ENCODE peak calls at places on chromosomes 3 and 15, in ten cellular contexts. One of them, this sample, is unnamed.

GRCh38 chr3:120908803-120909601 is 997 bp downstream of the STXBP5L start:
- DNase-seq in right atrium auricular region: no peak
- DNase-seq in stomach: no peak
- DNase-seq in astrocyte: no peak
- DNase-seq in AG04450: no peak
- DNase-seq in brain microvascular endothelial cell: no peak
- DNase-seq in GM23338: no peak
- DNase-seq in psoas muscle: peak
- DNase-seq in uterus: peak
- DNase-seq in RWPE2: no peak
- DNase-seq in this sample: no peak

GRCh38 chr15:31215490-31216209 is 111.0 kb upstream of the KLF13 start:
- DNase-seq in uterus: peak
- DNase-seq in astrocyte: peak
- DNase-seq in RWPE2: peak
- DNase-seq in AG04450: no peak
- DNase-seq in brain microvascular endothelial cell: peak
- DNase-seq in stomach: peak
- DNase-seq in psoas muscle: peak
- DNase-seq in GM23338: peak
- DNase-seq in right atrium auricular region: peak
- DNase-seq in this sample: peak

GRCh38 chr15:68567345-68567744 is 11.4 kb upstream of the CORO2B start:
- DNase-seq in psoas muscle: no peak
- DNase-seq in right atrium auricular region: no peak
- DNase-seq in GM23338: no peak
- DNase-seq in uterus: peak
- DNase-seq in brain microvascular endothelial cell: no peak
- DNase-seq in stomach: no peak
- DNase-seq in astrocyte: no peak
- DNase-seq in RWPE2: no peak
- DNase-seq in AG04450: no peak
- DNase-seq in this sample: no peak

GRCh38 chr15:84903751-84904150 is 19.3 kb downstream of the SLC28A1 start:
- DNase-seq in RWPE2: no peak
- DNase-seq in right atrium auricular region: no peak
- DNase-seq in GM23338: no peak
- DNase-seq in uterus: no peak
- DNase-seq in psoas muscle: no peak
- DNase-seq in astrocyte: no peak
- DNase-seq in AG04450: no peak
- DNase-seq in stomach: no peak
- DNase-seq in brain microvascular endothelial cell: no peak
- DNase-seq in this sample: no peak

GRCh38 chr3:48451270-48451669 is 4.7 kb downstream of the ATRIP start:
- DNase-seq in brain microvascular endothelial cell: no peak
- DNase-seq in AG04450: no peak
- DNase-seq in stomach: no peak
- DNase-seq in astrocyte: no peak
- DNase-seq in uterus: no peak
- DNase-seq in right atrium auricular region: no peak
- DNase-seq in psoas muscle: no peak
- DNase-seq in GM23338: no peak
- DNase-seq in RWPE2: no peak
- DNase-seq in this sample: no peak

GRCh38 chr3:123080864-123081562 is 14.2 kb downstream of the PDIA5 start:
- DNase-seq in brain microvascular endothelial cell: no peak
- DNase-seq in right atrium auricular region: no peak
- DNase-seq in psoas muscle: no peak
- DNase-seq in GM23338: no peak
- DNase-seq in RWPE2: no peak
- DNase-seq in astrocyte: no peak
- DNase-seq in AG04450: no peak
- DNase-seq in stomach: no peak
- DNase-seq in uterus: no peak
- DNase-seq in this sample: no peak

GRCh38 chr3:52857870-52858269 is 23.1 kb upstream of the MUSTN1 start:
- DNase-seq in stomach: no peak
- DNase-seq in AG04450: no peak
- DNase-seq in brain microvascular endothelial cell: no peak
- DNase-seq in right atrium auricular region: no peak
- DNase-seq in uterus: no peak
- DNase-seq in RWPE2: no peak
- DNase-seq in psoas muscle: no peak
- DNase-seq in astrocyte: no peak
- DNase-seq in GM23338: no peak
- DNase-seq in this sample: no peak

GRCh38 chr3:27141668-27142067 is 227.5 kb downstream of the NEK10 start:
- DNase-seq in stomach: no peak
- DNase-seq in AG04450: no peak
- DNase-seq in uterus: no peak
- DNase-seq in right atrium auricular region: no peak
- DNase-seq in psoas muscle: no peak
- DNase-seq in brain microvascular endothelial cell: no peak
- DNase-seq in GM23338: peak
- DNase-seq in astrocyte: no peak
- DNase-seq in RWPE2: no peak
- DNase-seq in this sample: no peak

GRCh38 chr15:77064539-77065308 is 6.2 kb downstream of the TSPAN3 start:
- DNase-seq in uterus: no peak
- DNase-seq in AG04450: no peak
- DNase-seq in brain microvascular endothelial cell: peak
- DNase-seq in GM23338: no peak
- DNase-seq in psoas muscle: no peak
- DNase-seq in RWPE2: no peak
- DNase-seq in astrocyte: peak
- DNase-seq in stomach: no peak
- DNase-seq in right atrium auricular region: no peak
- DNase-seq in this sample: peak

GRCh38 chr3:177465243-177465642 is 268.0 kb upstream of the TBL1XR1 start:
- DNase-seq in right atrium auricular region: peak
- DNase-seq in GM23338: no peak
- DNase-seq in astrocyte: no peak
- DNase-seq in AG04450: no peak
- DNase-seq in brain microvascular endothelial cell: no peak
- DNase-seq in RWPE2: no peak
- DNase-seq in uterus: peak
- DNase-seq in stomach: peak
- DNase-seq in psoas muscle: peak
- DNase-seq in this sample: no peak

GRCh38 chr3:177459397-177459796 is 262.1 kb upstream of the TBL1XR1 start:
- DNase-seq in stomach: no peak
- DNase-seq in brain microvascular endothelial cell: peak
- DNase-seq in RWPE2: no peak
- DNase-seq in right atrium auricular region: no peak
- DNase-seq in GM23338: no peak
- DNase-seq in AG04450: no peak
- DNase-seq in uterus: peak
- DNase-seq in psoas muscle: no peak
- DNase-seq in astrocyte: peak
- DNase-seq in this sample: peak

GRCh38 chr3:177464392-177465225 is 267.3 kb upstream of the TBL1XR1 start:
- DNase-seq in stomach: no peak
- DNase-seq in astrocyte: no peak
- DNase-seq in right atrium auricular region: no peak
- DNase-seq in GM23338: no peak
- DNase-seq in uterus: no peak
- DNase-seq in RWPE2: no peak
- DNase-seq in AG04450: no peak
- DNase-seq in brain microvascular endothelial cell: no peak
- DNase-seq in psoas muscle: no peak
- DNase-seq in this sample: no peak

GRCh38 chr3:177463863-177464262 is 266.6 kb upstream of the TBL1XR1 start:
- DNase-seq in RWPE2: no peak
- DNase-seq in stomach: no peak
- DNase-seq in uterus: no peak
- DNase-seq in brain microvascular endothelial cell: peak
- DNase-seq in astrocyte: peak
- DNase-seq in right atrium auricular region: no peak
- DNase-seq in GM23338: peak
- DNase-seq in psoas muscle: no peak
- DNase-seq in AG04450: no peak
- DNase-seq in this sample: peak

GRCh38 chr3:177460100-177460499 is 262.8 kb upstream of the TBL1XR1 start:
- DNase-seq in brain microvascular endothelial cell: no peak
- DNase-seq in right atrium auricular region: no peak
- DNase-seq in AG04450: no peak
- DNase-seq in GM23338: peak
- DNase-seq in RWPE2: no peak
- DNase-seq in astrocyte: no peak
- DNase-seq in uterus: no peak
- DNase-seq in psoas muscle: no peak
- DNase-seq in stomach: no peak
- DNase-seq in this sample: no peak
- H3K4me3 ChIP-seq in brain microvascular endothelial cell: no peak
- H3K4me3 ChIP-seq in right atrium auricular region: peak
- H3K4me3 ChIP-seq in AG04450: no peak
- H3K4me3 ChIP-seq in GM23338: peak
- H3K4me3 ChIP-seq in RWPE2: no peak
- H3K4me3 ChIP-seq in astrocyte: no peak
- H3K4me3 ChIP-seq in uterus: peak
- H3K4me3 ChIP-seq in psoas muscle: no peak
- H3K4me3 ChIP-seq in stomach: no peak
- H3K4me3 ChIP-seq in this sample: no peak

GRCh38 chr3:377158-377561 is 180.6 kb downstream of the CHL1 start:
- DNase-seq in astrocyte: peak
- DNase-seq in right atrium auricular region: no peak
- DNase-seq in AG04450: no peak
- DNase-seq in GM23338: peak
- DNase-seq in RWPE2: no peak
- DNase-seq in brain microvascular endothelial cell: no peak
- DNase-seq in uterus: no peak
- DNase-seq in stomach: no peak
- DNase-seq in psoas muscle: no peak
- DNase-seq in this sample: peak
- TF ChIP-seq CTCF in astrocyte: peak
- TF ChIP-seq CTCF in right atrium auricular region: peak
- TF ChIP-seq CTCF in AG04450: peak
- TF ChIP-seq CTCF in GM23338: peak
- TF ChIP-seq CTCF in RWPE2: peak
- TF ChIP-seq CTCF in brain microvascular endothelial cell: peak
- TF ChIP-seq CTCF in uterus: peak
- TF ChIP-seq CTCF in stomach: no peak
- TF ChIP-seq CTCF in psoas muscle: peak
- TF ChIP-seq CTCF in this sample: peak

DNA sequence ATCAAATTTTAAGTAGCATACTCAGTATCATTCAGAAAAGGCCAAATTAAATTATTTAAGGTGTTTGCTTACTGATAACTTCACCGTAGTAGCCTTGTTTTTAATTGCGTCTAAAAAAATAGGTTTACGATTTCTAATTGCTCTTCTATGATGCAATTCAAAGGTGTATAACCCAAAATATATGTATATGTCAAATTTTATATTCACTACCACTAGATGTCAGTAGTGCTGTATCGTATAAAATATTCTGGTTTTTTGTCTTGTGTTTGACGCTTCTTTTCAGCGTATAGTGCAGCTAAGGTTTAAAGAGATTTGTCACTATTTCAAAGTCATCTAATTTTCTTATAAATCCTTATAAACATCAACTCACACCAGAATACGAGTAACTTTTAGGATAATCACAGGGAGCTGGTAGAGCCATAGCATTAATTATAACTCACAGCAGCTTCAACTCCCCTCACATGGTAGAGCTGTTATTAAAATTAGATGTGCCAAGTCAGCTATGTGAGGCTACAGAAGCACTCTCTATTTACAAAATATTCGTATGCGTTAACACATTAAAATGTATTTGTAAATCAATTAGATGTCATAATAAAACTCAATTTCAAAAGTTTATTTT is 3.5 kb downstream of the PFN2 start:
- DNase-seq in astrocyte: no peak
- DNase-seq in AG04450: no peak
- DNase-seq in RWPE2: no peak
- DNase-seq in right atrium auricular region: no peak
- DNase-seq in GM23338: peak
- DNase-seq in stomach: no peak
- DNase-seq in psoas muscle: no peak
- DNase-seq in brain microvascular endothelial cell: no peak
- DNase-seq in uterus: no peak
- DNase-seq in this sample: peak
- H3K4me3 ChIP-seq in astrocyte: peak
- H3K4me3 ChIP-seq in AG04450: peak
- H3K4me3 ChIP-seq in RWPE2: no peak
- H3K4me3 ChIP-seq in right atrium auricular region: no peak
- H3K4me3 ChIP-seq in GM23338: peak
- H3K4me3 ChIP-seq in stomach: no peak
- H3K4me3 ChIP-seq in psoas muscle: peak
- H3K4me3 ChIP-seq in brain microvascular endothelial cell: no peak
- H3K4me3 ChIP-seq in uterus: no peak
- H3K4me3 ChIP-seq in this sample: no peak

GRCh38 chr3:182671942-182672341 is 121.4 kb upstream of the ATP11B start:
- DNase-seq in uterus: no peak
- DNase-seq in astrocyte: peak
- DNase-seq in RWPE2: no peak
- DNase-seq in AG04450: no peak
- DNase-seq in GM23338: no peak
- DNase-seq in right atrium auricular region: no peak
- DNase-seq in brain microvascular endothelial cell: peak
- DNase-seq in stomach: no peak
- DNase-seq in psoas muscle: no peak
- DNase-seq in this sample: peak
- TF ChIP-seq CTCF in uterus: no peak
- TF ChIP-seq CTCF in astrocyte: no peak
- TF ChIP-seq CTCF in RWPE2: no peak
- TF ChIP-seq CTCF in AG04450: no peak
- TF ChIP-seq CTCF in GM23338: no peak
- TF ChIP-seq CTCF in right atrium auricular region: no peak
- TF ChIP-seq CTCF in brain microvascular endothelial cell: peak
- TF ChIP-seq CTCF in stomach: no peak
- TF ChIP-seq CTCF in psoas muscle: no peak
- TF ChIP-seq CTCF in this sample: no peak